ENCODE peak calls at places on chromosomes 16 and 17, in four cellular contexts. B is GM12878, O is H1, D is HepG2. Y is an unnamed sample.

GRCh38 chr16:47059991-47060390 is 83.8 kb downstream of the NETO2 start:
- DNase-seq in B (no peak), O (no peak), D (no peak), Y (no peak)

GRCh38 chr16:69120096-69120664 is 12.2 kb downstream of the CHTF8 start:
- DNase-seq in B (no peak), O (no peak), D (no peak), Y (no peak)

GRCh38 chr16:76277099-76278030 is at the start of gene CNTNAP4:
- DNase-seq in B (no peak), O (no peak), D (no peak), Y (peak; percentile 6)

GRCh38 chr17:3026125-3026855 is 37.1 kb downstream of the OR1D5 start:
- DNase-seq in B (no peak), O (no peak), D (no peak), Y (no peak)

GRCh38 chr17:16991349-16992009 is 19.6 kb upstream of the TNFRSF13B start:
- DNase-seq in B (no peak), O (peak; percentile 50), D (peak; percentile 54), Y (peak; percentile 43)

GRCh38 chr17:9266031-9266680 is 244.8 kb downstream of the NTN1 start:
- DNase-seq in B (no peak), O (no peak), D (no peak), Y (no peak)

GRCh38 chr17:61704935-61705449 is 114.0 kb upstream of the NACA2 start:
- DNase-seq in B (no peak), O (no peak), D (no peak), Y (no peak)

GRCh38 chr17:57916925-57917858 is 38.0 kb downstream of the CUEDC1 start:
- DNase-seq in B (no peak), O (no peak), D (peak; percentile 53), Y (no peak)

GRCh38 chr17:66978514-66979061 is 14.1 kb downstream of the CACNG4 start:
- DNase-seq in B (no peak), O (no peak), D (no peak), Y (no peak)

GRCh38 chr17:21376835-21377690 is 906 bp downstream of the KCNJ12 start:
- DNase-seq in B (no peak), O (no peak), D (no peak), Y (no peak)
- TF ChIP-seq SUZ12 in B (no peak), O (peak; percentile 66), D (no peak), Y (no peak)

GRCh38 chr17:6455321-6455705 is 11.1 kb downstream of the PIMREG start:
- DNase-seq in B (no peak), O (no peak), D (no peak), Y (no peak)
- H3K4me3 ChIP-seq in B (peak overlapping the region; percentile 28), O (peak overlapping the region; percentile 75), D (no peak overlapping the region), Y (no peak overlapping the region)

DNA sequence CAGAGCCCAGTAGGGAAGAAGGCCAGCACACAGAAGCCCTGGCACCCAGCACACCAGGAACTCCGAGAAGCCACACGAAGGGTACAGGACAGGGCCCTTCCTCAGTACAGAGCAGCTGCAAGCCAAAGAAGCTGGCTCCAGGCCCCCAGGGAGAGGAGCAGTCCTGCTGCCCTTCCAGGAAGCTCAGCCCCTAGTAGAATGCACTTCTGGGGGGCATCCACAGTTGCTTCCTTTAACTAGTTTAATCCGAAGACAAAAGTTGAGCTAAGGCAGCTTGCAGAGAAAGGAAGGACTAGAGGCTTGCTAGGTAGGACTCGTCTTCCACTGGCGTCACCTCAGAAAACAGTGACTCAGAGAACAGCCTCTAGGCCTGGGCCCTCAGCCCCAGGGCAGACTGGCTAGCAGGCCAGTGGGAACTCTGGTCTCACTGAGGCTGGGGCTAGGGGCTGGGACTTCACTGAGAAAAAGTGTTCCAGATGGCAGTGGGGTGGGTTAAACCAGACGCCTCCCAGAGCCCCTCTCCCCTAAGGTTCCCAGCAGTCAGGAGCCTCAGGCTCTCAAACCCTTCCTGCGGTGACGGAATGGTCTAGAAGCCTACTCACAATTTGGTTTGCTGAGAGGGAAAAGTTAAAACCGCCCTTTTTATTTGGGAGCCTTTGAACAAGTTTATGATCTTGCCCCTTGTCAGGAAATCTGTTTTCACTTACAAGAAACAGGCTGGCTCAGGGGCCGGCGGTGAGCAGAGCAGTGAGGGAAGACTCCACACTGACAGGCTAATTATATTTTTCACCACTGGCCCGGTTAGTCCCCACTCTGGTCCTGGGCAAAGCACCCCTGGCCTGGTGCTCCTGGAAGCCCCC is 41.4 kb downstream of the ACTG1 start:
- DNase-seq in B (no peak), O (no peak), D (no peak), Y (no peak)
- TF ChIP-seq SUZ12 in B (no peak), O (peak; percentile 27), D (no peak), Y (no peak)

DNA sequence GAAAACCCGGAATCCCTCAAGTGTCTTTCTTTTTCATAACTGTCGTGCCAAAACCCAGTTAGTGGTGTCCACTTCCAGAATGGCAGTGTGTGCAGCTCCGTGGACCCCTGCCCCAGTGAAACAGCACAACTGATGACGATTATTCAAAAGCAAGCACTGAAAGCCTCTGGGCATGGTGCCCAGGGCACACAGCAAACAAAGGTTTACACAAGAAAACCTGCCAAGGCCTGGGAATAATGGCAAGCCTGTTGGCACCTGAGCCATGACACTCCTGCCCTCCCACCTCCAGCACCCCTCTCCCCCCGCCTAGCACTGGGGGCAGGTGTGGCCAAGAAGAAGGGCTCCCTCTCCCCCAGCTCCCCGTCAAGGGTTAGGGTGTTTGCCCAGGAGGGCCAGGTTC is 2.8 kb downstream of the PKMYT1 start:
- DNase-seq in B (no peak), O (no peak), D (no peak), Y (no peak)
- H3K4me3 ChIP-seq in B (no peak overlapping the region), O (no peak overlapping the region), D (no peak overlapping the region), Y (peak overlapping the region; percentile 4)

GRCh38 chr16:80719573-80719972 is 84.8 kb downstream of the CDYL2 start:
- DNase-seq in B (no peak), O (no peak), D (no peak), Y (no peak)

GRCh38 chr16:80723981-80724380 is 80.4 kb downstream of the CDYL2 start:
- DNase-seq in B (no peak), O (no peak), D (no peak), Y (no peak)

GRCh38 chr16:80723091-80723490 is 81.3 kb downstream of the CDYL2 start:
- DNase-seq in B (no peak), O (no peak), D (no peak), Y (no peak)

GRCh38 chr16:80718480-80719220 is 85.7 kb downstream of the CDYL2 start:
- DNase-seq in B (no peak), O (no peak), D (no peak), Y (no peak)

DNA sequence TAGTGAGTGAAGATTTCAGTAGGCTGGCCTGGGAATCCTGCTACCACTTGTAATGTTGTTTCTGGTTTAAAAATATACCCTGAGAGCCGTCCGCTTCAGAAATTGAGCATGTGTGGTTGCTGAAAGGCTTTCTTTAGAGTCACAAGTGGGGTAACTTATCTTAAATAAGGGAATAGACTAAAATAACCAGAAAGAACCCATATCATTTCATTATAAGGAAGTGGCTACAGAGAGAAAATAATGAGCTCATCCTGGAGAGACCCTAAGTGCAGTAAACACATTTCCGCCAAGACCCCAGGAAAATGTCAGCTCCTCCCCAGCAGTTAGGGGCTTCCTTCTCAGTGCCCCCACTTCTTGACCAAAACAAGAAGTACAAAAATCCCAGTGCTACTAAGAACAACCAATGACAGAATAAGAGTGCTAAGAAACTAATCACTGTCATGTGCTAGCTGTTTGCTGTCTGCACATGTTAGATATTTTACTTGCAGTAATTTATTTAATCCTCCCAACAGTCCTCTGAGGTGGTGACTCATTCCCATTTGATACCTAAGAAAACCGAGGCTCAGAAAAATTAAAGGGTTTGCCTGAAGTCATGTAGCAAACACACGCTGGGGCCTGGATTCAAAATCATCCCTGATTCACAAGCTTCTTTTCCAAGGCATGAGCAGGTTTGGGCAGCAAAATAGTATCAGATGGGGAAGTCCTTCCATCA is 83.5 kb downstream of the CDYL2 start:
- DNase-seq in B (no peak), O (no peak), D (no peak), Y (no peak)
- TF ChIP-seq SUZ12 in B (no peak), O (no peak), D (no peak), Y (no peak)

GRCh38 chr16:82631701-82632685 is 5.2 kb downstream of the CDH13 start:
- DNase-seq in B (no peak), O (no peak), D (no peak), Y (no peak)

GRCh38 chr16:82628741-82629140 is 2.0 kb downstream of the CDH13 start:
- DNase-seq in B (no peak), O (no peak), D (no peak), Y (no peak)

GRCh38 chr16:82629441-82630027 is 2.8 kb downstream of the CDH13 start:
- DNase-seq in B (no peak), O (no peak), D (no peak), Y (no peak)

GRCh38 chr16:82630688-82631087 is 3.9 kb downstream of the CDH13 start:
- DNase-seq in B (no peak), O (no peak), D (no peak), Y (no peak)

GRCh38 chr16:82630219-82630618 is 3.5 kb downstream of the CDH13 start:
- DNase-seq in B (no peak), O (no peak), D (no peak), Y (no peak)
- H3K4me3 ChIP-seq in B (no peak overlapping the region), O (no peak overlapping the region), D (no peak overlapping the region), Y (no peak overlapping the region)

DNA sequence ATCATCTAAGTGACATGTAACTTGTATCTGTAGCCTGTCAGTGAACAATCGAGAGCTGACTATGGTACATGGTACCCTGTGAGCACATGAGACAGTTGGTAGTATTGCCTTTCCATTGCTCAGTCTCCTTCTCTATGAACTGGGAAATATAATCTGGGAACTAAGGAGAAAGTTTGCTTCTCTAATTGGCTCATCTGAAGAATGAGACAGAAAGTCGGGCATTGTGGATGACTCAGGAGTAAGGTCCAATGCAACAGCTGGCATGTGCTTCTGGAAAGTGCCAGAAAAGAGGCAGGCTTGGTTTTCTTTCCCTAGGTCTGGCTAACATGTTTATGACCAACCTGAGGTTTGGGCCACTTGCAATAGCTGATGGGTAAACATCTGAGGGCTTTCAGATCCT is 51.9 kb downstream of the ZZEF1 start:
- DNase-seq in B (no peak), O (no peak), D (no peak), Y (no peak)
- TF ChIP-seq SUZ12 in B (no peak), O (no peak), D (no peak), Y (no peak)

DNA sequence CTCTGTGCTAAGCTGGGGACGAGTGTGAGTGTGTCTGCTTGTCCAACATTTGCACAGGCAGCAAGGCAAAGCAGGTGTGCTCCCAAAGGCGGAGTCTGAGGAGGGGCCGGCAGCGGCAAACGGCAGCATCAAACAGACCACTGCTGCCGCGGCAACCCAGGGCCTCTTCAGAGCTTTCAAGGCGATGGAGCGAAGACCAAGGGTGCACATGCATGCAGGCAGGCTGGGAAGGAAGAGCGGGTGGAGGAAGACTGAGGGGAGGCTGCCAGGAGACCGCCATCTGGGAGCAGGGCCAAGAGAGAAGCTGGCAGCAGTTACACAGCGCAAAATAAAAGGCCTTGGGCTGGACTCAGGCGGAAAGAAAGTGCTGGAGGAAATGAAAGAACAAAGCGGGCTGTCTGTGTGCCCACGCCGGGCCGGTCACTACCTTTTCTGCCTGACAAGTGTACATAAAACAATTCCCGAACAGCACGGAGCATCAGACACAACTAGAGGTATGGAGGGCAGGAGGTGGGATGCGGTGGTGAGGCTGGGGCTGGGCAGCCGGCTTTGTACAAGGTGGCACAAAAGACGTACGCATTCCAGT is 8.5 kb downstream of the TIMM22 start:
- DNase-seq in B (no peak), O (no peak), D (no peak), Y (no peak)
- H3K4me3 ChIP-seq in B (no peak overlapping the region), O (no peak overlapping the region), D (no peak overlapping the region), Y (no peak overlapping the region)

DNA sequence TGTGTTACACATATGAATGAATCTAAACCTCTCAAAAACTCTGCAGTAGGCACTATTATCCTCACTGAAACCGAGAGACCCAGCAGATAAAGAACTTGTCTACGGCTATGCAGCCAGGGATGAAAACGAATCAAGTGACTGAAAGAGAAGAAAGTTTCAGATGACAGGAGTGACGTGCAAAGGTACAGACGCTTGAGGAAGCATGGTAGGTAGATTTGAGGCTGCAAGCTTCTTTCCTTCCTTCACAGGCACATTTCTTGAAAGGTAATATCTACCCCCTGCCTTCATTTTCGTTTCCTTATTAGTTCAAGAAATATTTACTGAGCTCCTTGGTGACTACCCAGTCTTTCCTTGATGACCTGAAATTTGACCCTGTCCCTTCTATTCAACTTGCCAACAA is 211.5 kb upstream of the AXIN2 start:
- DNase-seq in B (no peak), O (no peak), D (no peak), Y (no peak)
- TF ChIP-seq SUZ12 in B (no peak), O (no peak), D (no peak), Y (no peak)